ENCODE peak calls at places on chromosomes 2 and 18, in five cellular contexts. H is HL-60, X is fibroblast of villous mesenchyme, F is brain microvascular endothelial cell, B is AG04450. W is an unnamed sample.

GRCh38 chr18:62085766-62086165 is 101.1 kb downstream of the PIGN start:
- DNase-seq in X (no peak), B (no peak), F (no peak), H (peak), W (no peak)

GRCh38 chr2:152369176-152369860 is 34.3 kb downstream of the FMNL2 start:
- DNase-seq in B (peak), F (peak), X (peak), H (no peak), W (peak)

GRCh38 chr2:218582085-218582484 is 13.4 kb downstream of the CNOT9 start:
- DNase-seq in B (no peak), H (no peak), F (peak), X (peak), W (peak)

GRCh38 chr2:9846554-9846953 is 3.3 kb downstream of the TAF1B start:
- DNase-seq in H (no peak), B (no peak), X (peak), F (peak), W (peak)

GRCh38 chr18:56447972-56448371 is 190.4 kb downstream of the TXNL1 start:
- DNase-seq in B (no peak), F (no peak), H (no peak), X (peak), W (no peak)

GRCh38 chr2:219446101-219446504 is 11.5 kb downstream of the SPEG start:
- DNase-seq in B (no peak), H (no peak), X (peak), F (no peak), W (peak)

GRCh38 chr2:147715807-147716206 is 129.0 kb upstream of the ACVR2A start:
- DNase-seq in F (no peak), B (no peak), X (no peak), H (no peak), W (no peak)

GRCh38 chr2:151544449-151544848 is 134.7 kb downstream of the RIF1 start:
- DNase-seq in B (no peak), H (no peak), F (no peak), X (no peak), W (no peak)

GRCh38 chr2:181585732-181586131 is 71.2 kb downstream of the CERKL start:
- DNase-seq in F (no peak), X (no peak), B (no peak), H (no peak), W (no peak)

GRCh38 chr18:58125183-58125582 is 81.2 kb downstream of the NEDD4L start:
- DNase-seq in X (no peak), F (peak), H (no peak), B (no peak), W (no peak)

GRCh38 chr2:127598711-127599110 is 47.2 kb upstream of the GPR17 start:
- DNase-seq in F (peak), B (no peak), X (peak), H (no peak), W (no peak)

GRCh38 chr2:203988540-203989264 is 52.1 kb downstream of the ICOS start:
- DNase-seq in B (no peak), X (no peak), H (no peak), F (no peak), W (no peak)

GRCh38 chr2:75290600-75291140 is 91.3 kb upstream of the TACR1 start:
- DNase-seq in B (no peak), H (no peak), X (peak), F (no peak), W (peak)

GRCh38 chr2:171810409-171810993 is 83.5 kb downstream of the SLC25A12 start:
- DNase-seq in H (no peak), F (peak), B (peak), X (peak), W (no peak)

GRCh38 chr2:171813729-171814128 is 80.3 kb downstream of the SLC25A12 start:
- DNase-seq in B (no peak), F (no peak), X (no peak), H (no peak), W (no peak)

GRCh38 chr2:171813126-171813525 is 80.9 kb downstream of the SLC25A12 start:
- DNase-seq in H (no peak), B (no peak), X (no peak), F (no peak), W (no peak)

GRCh38 chr2:171814174-171814573 is 79.9 kb downstream of the SLC25A12 start:
- DNase-seq in X (no peak), F (no peak), B (no peak), H (no peak), W (no peak)

GRCh38 chr2:171811229-171811628 is 82.8 kb downstream of the SLC25A12 start:
- DNase-seq in B (no peak), F (no peak), X (peak), H (no peak), W (peak)
- TF ChIP-seq CTCF in B (peak), F (peak), X (peak), H (no peak), W (peak)

GRCh38 chr2:173216668-173217067 is 138.0 kb upstream of the CDCA7 start:
- DNase-seq in X (no peak), B (no peak), H (no peak), F (no peak), W (no peak)
- TF ChIP-seq CTCF in X (no peak), B (peak), H (no peak), F (no peak), W (peak)

DNA sequence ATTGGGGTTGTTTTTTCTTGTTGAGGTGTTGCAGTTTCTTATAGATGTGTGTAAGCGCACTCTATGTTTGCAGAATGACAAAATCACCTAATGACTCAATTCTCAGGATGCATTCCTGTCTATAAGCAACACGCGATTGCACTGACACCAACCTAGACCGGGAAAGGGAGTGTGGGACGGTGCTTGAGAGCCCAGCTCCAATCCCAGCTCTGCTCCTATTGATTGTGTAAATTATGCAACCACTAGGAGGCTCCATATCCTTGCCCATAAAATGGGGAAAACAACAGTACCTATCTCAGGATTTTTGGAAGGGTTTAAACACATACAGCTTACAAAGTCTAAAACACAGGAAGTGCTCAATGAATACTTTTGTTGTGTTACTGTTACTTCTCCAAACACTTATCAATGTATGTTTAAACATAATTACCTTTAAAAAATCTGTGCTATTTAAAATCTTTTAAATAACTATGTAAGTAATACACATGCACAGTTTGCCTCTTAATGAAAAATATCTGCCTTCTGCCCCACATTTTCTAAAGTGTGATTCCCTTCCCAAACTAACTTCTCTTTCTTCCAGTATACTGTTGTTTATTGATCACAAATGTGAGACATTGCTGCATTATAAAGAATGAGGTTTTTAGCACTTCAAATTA is 132.5 kb downstream of the SPHKAP start:
- DNase-seq in H (peak), X (peak), B (no peak), F (peak), W (peak)
- TF ChIP-seq CTCF in H (no peak), X (peak), B (peak), F (peak), W (peak)

GRCh38 chr2:179434357-179434756 is 169.7 kb upstream of the SESTD1 start:
- DNase-seq in H (no peak), F (no peak), B (no peak), X (no peak), W (no peak)
- TF ChIP-seq CTCF in H (no peak), F (no peak), B (no peak), X (no peak), W (no peak)

DNA sequence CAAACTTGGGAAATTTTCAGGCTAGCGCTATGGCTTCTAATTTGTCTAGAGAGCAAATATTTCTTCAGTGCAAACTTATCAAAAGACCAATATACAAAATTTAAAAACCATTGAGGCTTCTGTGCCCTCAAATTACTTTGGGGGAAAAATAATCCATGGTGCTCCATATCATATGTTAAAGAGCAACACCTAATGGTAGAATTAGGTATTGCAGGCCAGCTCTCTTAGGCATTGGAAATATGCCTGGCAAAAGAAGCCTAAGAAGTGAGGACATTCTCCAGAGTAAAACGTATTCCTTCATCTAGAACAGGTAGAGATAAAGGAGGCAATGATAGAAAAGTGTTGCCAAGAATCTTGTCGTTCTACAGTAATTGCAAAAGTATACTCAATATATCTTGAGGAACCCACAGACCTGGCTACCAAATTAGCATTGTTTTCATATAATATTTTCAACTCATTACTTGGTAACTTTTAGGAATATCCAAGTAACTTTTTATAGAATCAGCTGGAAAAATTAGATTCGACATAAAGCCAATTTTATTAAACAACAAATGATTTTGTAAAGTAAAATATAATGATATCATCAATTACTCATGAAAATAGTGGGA is 401.1 kb downstream of the BCL11A start:
- DNase-seq in F (peak), B (no peak), H (no peak), X (peak), W (peak)
- TF ChIP-seq CTCF in F (peak), B (peak), H (peak), X (peak), W (peak)

DNA sequence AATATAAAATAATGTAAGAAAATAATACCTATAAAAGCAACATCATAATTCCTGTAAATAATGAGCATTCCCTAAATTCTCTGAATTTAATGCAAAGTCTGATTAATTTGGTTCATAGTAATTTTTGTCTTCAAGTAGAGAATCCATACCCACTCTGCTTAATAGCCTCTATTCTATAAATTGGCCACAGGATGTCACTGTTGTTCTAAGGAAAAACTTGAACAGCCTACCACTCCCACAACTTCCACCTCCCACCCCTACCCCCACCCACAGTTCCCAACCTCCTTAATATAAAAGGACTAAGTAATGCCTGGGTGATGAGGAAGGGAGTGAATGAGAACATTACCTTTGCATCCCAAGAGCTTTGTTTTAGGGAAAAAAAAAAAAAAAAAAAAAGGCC is 27.2 kb upstream of the BBS5 start:
- DNase-seq in F (no peak), X (peak), B (no peak), H (no peak), W (peak)
- TF ChIP-seq CTCF in F (peak), X (peak), B (peak), H (no peak), W (peak)

GRCh38 chr18:9148239-9148552 is 11.6 kb downstream of the ANKRD12 start:
- DNase-seq in F (no peak), B (no peak), X (no peak), H (no peak), W (no peak)
- TF ChIP-seq CTCF in F (no peak), B (no peak), X (no peak), H (no peak), W (peak)

GRCh38 chr18:75125359-75126331 is 83.3 kb downstream of the PTGR3 start:
- DNase-seq in F (no peak), B (no peak), H (no peak), X (no peak), W (no peak)
- TF ChIP-seq CTCF in F (peak), B (peak), H (no peak), X (no peak), W (no peak)

W was measured in HFFc6.